ENCODE peak calls at places on chromosomes 4 and X, in seven cellular contexts. P is astrocyte of the spinal cord, M is NB4, Q is fibroblast of mammary gland, R is foreskin fibroblast, C is upper lobe of right lung, D is neural crest cell. W is an unnamed sample.

GRCh38 chr4:148795156-148795864 is 353.1 kb upstream of the NR3C2 start:
- DNase-seq in C (peak; percentile 66), D (no peak), Q (no peak), R (no peak), P (peak; percentile 30), M (no peak), W (peak; percentile 66)

GRCh38 chrX:57677132-57677858 is 2.8 kb downstream of the NLRP2B start:
- DNase-seq in C (no peak), D (no peak), Q (no peak), P (no peak), R (no peak), M (no peak), W (no peak)

GRCh38 chrX:10656214-10656613 is 35.8 kb upstream of the MID1 start:
- DNase-seq in Q (no peak), C (no peak), M (no peak), R (no peak), P (no peak), D (no peak), W (no peak)

GRCh38 chr4:118173956-118174355 is 139.7 kb downstream of the NDST3 start:
- DNase-seq in Q (peak; percentile 89), R (peak; percentile 75), C (no peak), P (peak; percentile 92), M (peak; percentile 81), D (no peak), W (no peak)

GRCh38 chr4:73741140-73741749 is 876 bp downstream of the CXCL8 start:
- DNase-seq in P (no peak), M (peak; percentile 42), D (no peak), Q (peak; percentile 9), C (no peak), R (peak; percentile 30), W (no peak)

GRCh38 chr4:110183058-110183457 is 15.4 kb downstream of the ELOVL6 start:
- DNase-seq in D (no peak), M (no peak), P (no peak), C (no peak), R (no peak), Q (no peak), W (no peak)

GRCh38 chrX:80022363-80023031 is 7.9 kb downstream of the TBX22 start:
- DNase-seq in Q (no peak), P (no peak), R (no peak), C (no peak), M (no peak), D (no peak), W (no peak)

GRCh38 chr4:157992038-157992706 is 180.7 kb downstream of the GASK1B start:
- DNase-seq in D (peak; percentile 61), C (no peak), P (peak; percentile 82), M (peak; percentile 62), Q (peak; percentile 88), R (peak; percentile 64), W (peak; percentile 60)

GRCh38 chr4:142274137-142274536 is 572.0 kb downstream of the INPP4B start:
- DNase-seq in Q (peak; percentile 62), R (peak; percentile 34), M (no peak), C (no peak), P (peak; percentile 67), D (no peak), W (no peak)

GRCh38 chr4:112219826-112220366 is 11.7 kb upstream of the AP1AR start:
- DNase-seq in R (no peak), P (no peak), M (no peak), D (no peak), C (no peak), Q (no peak), W (no peak)

GRCh38 chrX:135688137-135688536 is 25.3 kb upstream of the CT45A1 start:
- DNase-seq in M (peak; percentile 7), D (no peak), R (no peak), Q (no peak), P (no peak), C (no peak), W (no peak)

DNA sequence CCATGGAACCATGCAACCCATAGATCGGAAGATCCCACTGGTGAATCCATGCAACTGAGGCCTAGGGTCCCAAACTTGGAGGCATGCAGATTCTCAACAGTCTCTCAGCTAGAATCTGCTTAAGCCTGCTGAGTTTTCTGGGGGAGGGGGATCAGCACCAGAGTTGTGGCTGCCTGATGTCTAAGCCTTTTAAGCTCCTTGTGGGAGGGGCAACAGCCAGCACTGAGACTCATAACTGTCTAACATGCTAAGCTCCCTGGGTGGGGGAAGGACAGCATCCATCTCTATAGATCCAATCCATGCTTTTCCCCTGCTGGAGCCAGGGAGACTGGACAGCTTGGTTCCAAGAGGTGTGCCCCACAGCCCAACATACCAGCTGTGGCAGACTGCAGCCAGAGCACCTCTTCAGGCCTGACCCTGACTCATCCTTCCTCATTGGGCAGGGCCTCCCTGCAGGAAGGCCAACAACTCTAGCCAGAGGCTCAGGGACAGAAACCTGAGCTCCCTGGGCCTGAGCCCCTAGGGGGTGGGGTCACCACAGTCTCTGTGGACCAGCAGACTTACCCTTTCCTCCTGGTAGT is 300.1 kb upstream of the SLC7A11 start:
- DNase-seq in P (no peak), R (no peak), Q (peak; percentile 10), M (no peak), D (no peak), C (no peak), W (no peak)
- TF ChIP-seq CTCF in P (no peak), R (no peak), Q (no peak), M (no peak), D (no peak), C (no peak), W (no peak)

DNA sequence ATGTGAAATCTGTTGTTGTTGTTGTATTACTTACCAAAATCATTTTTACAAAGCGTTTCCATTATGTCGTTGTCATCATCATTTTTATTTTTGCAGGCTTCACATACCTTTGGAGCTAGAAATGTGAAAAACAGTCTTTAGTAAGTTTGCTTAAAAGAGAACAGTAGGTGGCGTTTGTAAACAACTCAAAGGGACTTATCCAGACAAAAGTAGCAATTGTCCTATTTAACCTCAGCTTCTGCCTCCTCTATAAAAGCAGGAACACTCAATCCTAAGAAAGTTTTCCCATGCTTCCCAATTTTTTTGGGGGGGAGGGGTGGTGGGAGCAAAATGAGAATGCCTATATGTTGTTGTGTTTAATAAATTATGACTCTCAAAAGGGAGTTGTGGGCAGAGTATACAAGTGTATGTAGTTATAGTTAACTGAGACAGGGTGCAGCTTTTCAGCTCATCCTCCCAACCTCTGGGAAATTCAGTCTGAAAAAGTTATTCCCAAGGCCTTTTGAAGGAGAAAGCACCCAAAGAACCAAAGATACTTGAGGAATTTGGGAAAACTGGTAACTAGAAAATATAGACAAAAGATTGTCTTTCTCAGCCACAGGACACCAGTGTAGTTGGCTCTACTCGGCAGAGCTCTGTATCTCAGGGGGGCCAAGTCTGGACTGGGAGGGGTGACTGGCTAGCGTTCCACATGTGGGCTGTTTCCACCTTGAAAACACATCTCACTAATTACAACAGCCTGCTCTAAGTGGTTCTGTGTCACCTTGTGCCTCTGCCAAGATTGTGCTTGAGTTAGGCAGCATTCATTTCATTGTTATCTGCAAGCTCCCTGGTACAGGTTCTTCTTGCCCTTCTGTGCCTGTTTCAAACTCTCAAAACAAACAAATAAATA is 2.8 kb downstream of the SFRP2 start:
- DNase-seq in Q (peak; percentile 70), D (no peak), M (peak; percentile 41), P (peak; percentile 49), R (no peak), C (no peak), W (no peak)
- TF ChIP-seq CTCF in Q (peak; percentile 60), D (peak; percentile 60), M (peak; percentile 45), P (peak; percentile 41), R (peak; percentile 45), C (peak; percentile 38), W (no peak)

DNA sequence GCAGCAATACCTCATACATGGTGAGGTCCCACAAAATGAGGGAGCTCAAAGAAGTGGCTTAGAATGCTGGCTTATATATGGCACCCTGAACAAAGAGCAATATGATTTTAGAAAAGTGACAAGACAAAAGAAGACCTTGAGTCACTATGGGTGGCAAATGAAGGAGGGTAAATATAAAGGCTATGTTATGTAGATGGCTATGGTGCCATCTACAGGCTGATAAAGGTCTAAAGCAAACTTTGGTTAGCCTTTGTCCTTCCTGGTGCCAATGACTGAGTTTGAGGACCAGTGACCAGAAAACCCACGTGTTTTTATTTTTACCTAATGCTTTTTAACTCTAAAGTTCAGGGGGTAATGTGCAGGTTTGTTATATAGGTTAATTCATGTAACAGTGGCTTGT is 151.8 kb downstream of the CCNG2 start:
- DNase-seq in R (peak; percentile 18), P (peak; percentile 8), D (no peak), Q (peak; percentile 41), C (no peak), M (peak; percentile 43), W (peak; percentile 1)
- TF ChIP-seq CTCF in R (peak; percentile 59), P (peak; percentile 38), D (peak; percentile 59), Q (peak; percentile 53), C (peak; percentile 43), M (peak; percentile 41), W (no peak)

DNA sequence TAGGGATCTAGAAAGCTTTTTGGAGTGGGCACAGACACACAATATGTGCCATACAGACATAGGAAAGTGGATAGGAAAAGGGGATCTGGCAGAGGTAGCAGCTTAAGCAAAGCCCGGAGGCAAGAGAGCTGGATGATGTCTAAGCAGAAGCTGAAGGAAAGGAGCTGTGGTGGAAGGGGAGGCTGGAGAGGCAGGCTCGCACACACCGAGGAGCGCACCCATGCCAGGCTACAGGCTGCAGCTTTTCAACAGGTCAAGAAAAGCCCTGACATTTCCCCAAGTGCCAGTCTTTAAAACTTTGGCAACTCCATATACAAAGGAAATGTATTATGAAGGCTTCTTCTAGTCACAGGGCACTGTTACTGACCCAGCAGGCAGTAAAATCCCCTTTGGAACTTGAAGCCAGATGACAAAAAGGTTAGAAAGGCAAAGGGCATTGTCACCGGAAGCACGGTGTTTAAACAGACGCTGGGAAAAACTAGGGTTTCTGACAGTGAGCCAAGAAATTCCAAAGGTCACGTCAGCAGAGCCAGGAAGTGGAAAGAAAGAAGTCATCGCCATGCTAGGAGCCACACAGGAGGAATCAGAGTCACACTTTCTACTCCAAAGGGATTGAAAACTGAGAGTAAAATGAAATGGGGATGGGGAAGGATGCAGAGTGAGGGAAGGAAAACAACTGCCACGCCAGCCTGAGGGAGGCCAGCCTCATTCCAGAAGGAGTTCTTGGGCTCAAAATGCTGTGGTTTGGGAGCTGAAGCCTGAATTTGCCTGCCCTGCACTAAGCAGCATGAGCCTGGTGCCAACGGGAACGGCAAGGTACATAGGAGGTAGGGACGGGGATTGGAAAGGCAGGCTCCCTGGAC is 67.1 kb downstream of the SOWAHB start:
- DNase-seq in M (no peak), R (peak; percentile 82), Q (peak; percentile 81), C (no peak), D (no peak), P (peak; percentile 79), W (peak; percentile 28)
- TF ChIP-seq CTCF in M (no peak), R (no peak), Q (no peak), C (no peak), D (no peak), P (no peak), W (no peak)

GRCh38 chrX:9369802-9370291 is 95.0 kb upstream of the TBL1X start:
- DNase-seq in Q (no peak), C (no peak), D (no peak), M (no peak), P (peak; percentile 42), R (no peak), W (no peak)
- TF ChIP-seq CTCF in Q (no peak), C (no peak), D (no peak), M (no peak), P (no peak), R (no peak), W (no peak)

GRCh38 chr4:98027827-98028226 is 115.4 kb downstream of the STPG2 start:
- DNase-seq in D (no peak), C (no peak), P (peak; percentile 24), R (no peak), M (peak; percentile 12), Q (peak; percentile 5), W (peak; percentile 6)
- TF ChIP-seq CTCF in D (peak; percentile 41), C (no peak), P (peak; percentile 23), R (no peak), M (no peak), Q (no peak), W (no peak)

W was measured in Calu3.